ENCODE peak calls at places on chromosomes 11 and 22, in eight cellular contexts. One of them, this sample, is unnamed.

GRCh38 chr11:126355324-126355925 is at the start of gene ST3GAL4:
- ATAC-seq in K562: peak
- ATAC-seq in HCT116: peak
- ATAC-seq in GM23338: peak
- ATAC-seq in upper lobe of left lung: peak
- ATAC-seq in Panc1: peak
- ATAC-seq in HepG2: peak
- ATAC-seq in GM12878: peak
- ATAC-seq in this sample: peak

GRCh38 chr11:128942272-128942612 is 429 bp downstream of the TP53AIP1 start:
- ATAC-seq in K562: no peak
- ATAC-seq in HCT116: no peak
- ATAC-seq in GM23338: no peak
- ATAC-seq in upper lobe of left lung: no peak
- ATAC-seq in Panc1: no peak
- ATAC-seq in HepG2: no peak
- ATAC-seq in GM12878: no peak
- ATAC-seq in this sample: no peak

GRCh38 chr22:42357221-42357620 is 75.0 kb downstream of the NFAM1 start:
- ATAC-seq in K562: no peak
- ATAC-seq in HCT116: no peak
- ATAC-seq in GM23338: no peak
- ATAC-seq in upper lobe of left lung: no peak
- ATAC-seq in Panc1: peak
- ATAC-seq in HepG2: no peak
- ATAC-seq in GM12878: peak
- ATAC-seq in this sample: no peak

GRCh38 chr11:862028-862703 is 19.5 kb downstream of the TSPAN4 start:
- ATAC-seq in K562: peak
- ATAC-seq in HCT116: peak
- ATAC-seq in GM23338: peak
- ATAC-seq in upper lobe of left lung: peak
- ATAC-seq in Panc1: peak
- ATAC-seq in HepG2: no peak
- ATAC-seq in GM12878: no peak
- ATAC-seq in this sample: peak

GRCh38 chr22:30005213-30005857 is 74.9 kb upstream of the HORMAD2 start:
- ATAC-seq in K562: peak
- ATAC-seq in HCT116: peak
- ATAC-seq in GM23338: peak
- ATAC-seq in upper lobe of left lung: peak
- ATAC-seq in Panc1: peak
- ATAC-seq in HepG2: peak
- ATAC-seq in GM12878: peak
- ATAC-seq in this sample: peak

GRCh38 chr11:40514124-40514523 is 945.3 kb downstream of the LRRC4C start:
- ATAC-seq in K562: no peak
- ATAC-seq in HCT116: no peak
- ATAC-seq in GM23338: no peak
- ATAC-seq in upper lobe of left lung: no peak
- ATAC-seq in Panc1: no peak
- ATAC-seq in HepG2: no peak
- ATAC-seq in GM12878: no peak
- ATAC-seq in this sample: no peak

GRCh38 chr22:41636467-41636866 is 15.4 kb downstream of the XRCC6 start:
- ATAC-seq in K562: no peak
- ATAC-seq in HCT116: peak
- ATAC-seq in GM23338: no peak
- ATAC-seq in upper lobe of left lung: no peak
- ATAC-seq in Panc1: no peak
- ATAC-seq in HepG2: no peak
- ATAC-seq in GM12878: no peak
- ATAC-seq in this sample: peak

GRCh38 chr11:78312712-78313111 is 104.9 kb downstream of the GAB2 start:
- ATAC-seq in K562: no peak
- ATAC-seq in HCT116: no peak
- ATAC-seq in GM23338: no peak
- ATAC-seq in upper lobe of left lung: no peak
- ATAC-seq in Panc1: no peak
- ATAC-seq in HepG2: no peak
- ATAC-seq in GM12878: peak
- ATAC-seq in this sample: no peak

GRCh38 chr11:115761348-115761747 is 257.1 kb upstream of the CADM1 start:
- ATAC-seq in K562: no peak
- ATAC-seq in HCT116: no peak
- ATAC-seq in GM23338: peak
- ATAC-seq in upper lobe of left lung: peak
- ATAC-seq in Panc1: no peak
- ATAC-seq in HepG2: no peak
- ATAC-seq in GM12878: peak
- ATAC-seq in this sample: no peak

GRCh38 chr11:35515224-35515623 is 10.2 kb downstream of the PAMR1 start:
- ATAC-seq in K562: no peak
- ATAC-seq in HCT116: no peak
- ATAC-seq in GM23338: no peak
- ATAC-seq in upper lobe of left lung: no peak
- ATAC-seq in Panc1: no peak
- ATAC-seq in HepG2: no peak
- ATAC-seq in GM12878: no peak
- ATAC-seq in this sample: no peak

GRCh38 chr22:43183496-43184263 is 3.3 kb downstream of the TTLL12 start:
- ATAC-seq in K562: peak
- ATAC-seq in HCT116: no peak
- ATAC-seq in GM23338: no peak
- ATAC-seq in upper lobe of left lung: no peak
- ATAC-seq in Panc1: no peak
- ATAC-seq in HepG2: no peak
- ATAC-seq in GM12878: no peak
- ATAC-seq in this sample: no peak

GRCh38 chr22:36659762-36660509 is 43.6 kb downstream of the CACNG2 start:
- ATAC-seq in K562: peak
- ATAC-seq in HCT116: peak
- ATAC-seq in GM23338: peak
- ATAC-seq in upper lobe of left lung: peak
- ATAC-seq in Panc1: peak
- ATAC-seq in HepG2: peak
- ATAC-seq in GM12878: no peak
- ATAC-seq in this sample: peak

GRCh38 chr11:66188580-66188979 is 79.9 kb upstream of the RAB1B start:
- ATAC-seq in K562: peak
- ATAC-seq in HCT116: no peak
- ATAC-seq in GM23338: no peak
- ATAC-seq in upper lobe of left lung: no peak
- ATAC-seq in Panc1: no peak
- ATAC-seq in HepG2: no peak
- ATAC-seq in GM12878: no peak
- ATAC-seq in this sample: no peak

GRCh38 chr22:24807284-24807950 is 1.4 kb downstream of the SGSM1 start:
- ATAC-seq in K562: no peak
- ATAC-seq in HCT116: no peak
- ATAC-seq in GM23338: no peak
- ATAC-seq in upper lobe of left lung: no peak
- ATAC-seq in Panc1: no peak
- ATAC-seq in HepG2: peak
- ATAC-seq in GM12878: no peak
- ATAC-seq in this sample: no peak

GRCh38 chr11:65558785-65559509 is 788 bp upstream of the LTBP3 start:
- ATAC-seq in K562: no peak
- ATAC-seq in HCT116: peak
- ATAC-seq in GM23338: peak
- ATAC-seq in upper lobe of left lung: peak
- ATAC-seq in Panc1: peak
- ATAC-seq in HepG2: peak
- ATAC-seq in GM12878: no peak
- ATAC-seq in this sample: peak

GRCh38 chr11:88414981-88415391 is 77.5 kb upstream of the CTSC start:
- ATAC-seq in K562: peak
- ATAC-seq in HCT116: no peak
- ATAC-seq in GM23338: no peak
- ATAC-seq in upper lobe of left lung: no peak
- ATAC-seq in Panc1: no peak
- ATAC-seq in HepG2: no peak
- ATAC-seq in GM12878: no peak
- ATAC-seq in this sample: no peak

GRCh38 chr11:27055065-27055682 is 14.6 kb downstream of the BBOX1 start:
- ATAC-seq in K562: no peak
- ATAC-seq in HCT116: no peak
- ATAC-seq in GM23338: no peak
- ATAC-seq in upper lobe of left lung: no peak
- ATAC-seq in Panc1: no peak
- ATAC-seq in HepG2: peak
- ATAC-seq in GM12878: peak
- ATAC-seq in this sample: no peak

GRCh38 chr22:20226760-20227350 is 41.3 kb downstream of the RTN4R start:
- ATAC-seq in K562: no peak
- ATAC-seq in HCT116: no peak
- ATAC-seq in GM23338: no peak
- ATAC-seq in upper lobe of left lung: no peak
- ATAC-seq in Panc1: no peak
- ATAC-seq in HepG2: no peak
- ATAC-seq in GM12878: no peak
- ATAC-seq in this sample: no peak

GRCh38 chr11:22792497-22792896 is 37.1 kb downstream of the SVIP start:
- ATAC-seq in K562: peak
- ATAC-seq in HCT116: peak
- ATAC-seq in GM23338: no peak
- ATAC-seq in upper lobe of left lung: no peak
- ATAC-seq in Panc1: peak
- ATAC-seq in HepG2: peak
- ATAC-seq in GM12878: peak
- ATAC-seq in this sample: no peak

GRCh38 chr11:105458071-105458470 is 151.8 kb upstream of the GRIA4 start:
- ATAC-seq in K562: no peak
- ATAC-seq in HCT116: no peak
- ATAC-seq in GM23338: no peak
- ATAC-seq in upper lobe of left lung: no peak
- ATAC-seq in Panc1: no peak
- ATAC-seq in HepG2: no peak
- ATAC-seq in GM12878: no peak
- ATAC-seq in this sample: no peak

DNA sequence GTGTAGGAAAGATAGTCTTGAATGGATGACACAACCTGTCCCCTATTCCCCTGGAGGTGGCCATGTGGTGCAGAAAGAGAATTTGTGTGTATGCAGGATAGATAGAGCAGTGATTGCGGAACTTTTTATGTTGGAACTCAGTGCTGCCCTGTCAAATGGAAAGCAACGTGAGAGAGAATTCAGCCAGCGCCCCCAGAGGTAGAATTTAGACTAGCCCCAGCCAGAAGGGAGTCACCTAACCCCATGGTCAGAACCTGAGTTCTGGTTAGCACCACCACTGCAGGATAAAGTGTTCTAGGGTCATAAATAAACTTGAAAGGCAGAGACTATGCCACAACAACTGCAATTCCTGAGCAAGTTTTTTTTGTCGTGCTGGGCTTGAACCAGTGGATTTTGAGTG is 152.9 kb upstream of the GRIA4 start:
- ATAC-seq in K562: peak
- ATAC-seq in HCT116: peak
- ATAC-seq in GM23338: peak
- ATAC-seq in upper lobe of left lung: no peak
- ATAC-seq in Panc1: no peak
- ATAC-seq in HepG2: peak
- ATAC-seq in GM12878: peak
- ATAC-seq in this sample: no peak
- TF ChIP-seq CTCF in K562: peak
- TF ChIP-seq CTCF in HCT116: peak
- TF ChIP-seq CTCF in GM23338: peak
- TF ChIP-seq CTCF in upper lobe of left lung: no peak
- TF ChIP-seq CTCF in Panc1: peak
- TF ChIP-seq CTCF in HepG2: peak
- TF ChIP-seq CTCF in GM12878: peak
- TF ChIP-seq CTCF in this sample: no peak

GRCh38 chr22:39254789-39255298 is 10.1 kb upstream of the PDGFB start:
- ATAC-seq in K562: no peak
- ATAC-seq in HCT116: peak
- ATAC-seq in GM23338: peak
- ATAC-seq in upper lobe of left lung: no peak
- ATAC-seq in Panc1: peak
- ATAC-seq in HepG2: peak
- ATAC-seq in GM12878: peak
- ATAC-seq in this sample: peak
- TF ChIP-seq POLR2AphosphoS5 in K562: no peak
- TF ChIP-seq POLR2AphosphoS5 in HCT116: peak
- TF ChIP-seq POLR2AphosphoS5 in GM23338: no peak
- TF ChIP-seq POLR2AphosphoS5 in upper lobe of left lung: peak
- TF ChIP-seq POLR2AphosphoS5 in Panc1: no peak
- TF ChIP-seq POLR2AphosphoS5 in HepG2: no peak
- TF ChIP-seq POLR2AphosphoS5 in GM12878: peak
- TF ChIP-seq POLR2AphosphoS5 in this sample: no peak

DNA sequence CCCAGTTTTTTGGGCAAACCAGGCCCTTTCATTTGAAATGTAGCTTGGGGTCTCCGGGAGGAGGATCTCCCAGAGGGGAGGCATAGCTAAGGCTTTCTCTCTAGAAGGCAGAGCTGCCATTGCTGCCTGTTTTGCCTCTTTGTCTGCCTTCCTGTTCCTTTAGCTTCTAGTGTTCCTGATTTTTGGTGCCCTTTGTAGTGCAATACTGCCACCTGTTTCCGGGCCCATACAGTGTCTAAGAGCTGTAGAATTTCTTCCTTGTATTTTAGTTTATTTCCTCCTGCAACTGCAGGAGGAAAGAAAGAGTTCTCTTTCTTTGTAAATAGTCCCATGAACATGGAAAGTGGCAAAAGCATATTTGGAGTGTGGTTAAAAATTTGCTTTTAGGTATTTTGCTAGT is 19.3 kb upstream of the GLYATL1 start:
- ATAC-seq in K562: no peak
- ATAC-seq in HCT116: no peak
- ATAC-seq in GM23338: no peak
- ATAC-seq in upper lobe of left lung: no peak
- ATAC-seq in Panc1: no peak
- ATAC-seq in HepG2: no peak
- ATAC-seq in GM12878: no peak
- ATAC-seq in this sample: no peak
- TF ChIP-seq CTCF in K562: no peak
- TF ChIP-seq CTCF in HCT116: no peak
- TF ChIP-seq CTCF in GM23338: peak
- TF ChIP-seq CTCF in upper lobe of left lung: no peak
- TF ChIP-seq CTCF in Panc1: no peak
- TF ChIP-seq CTCF in HepG2: no peak
- TF ChIP-seq CTCF in GM12878: no peak
- TF ChIP-seq CTCF in this sample: no peak

DNA sequence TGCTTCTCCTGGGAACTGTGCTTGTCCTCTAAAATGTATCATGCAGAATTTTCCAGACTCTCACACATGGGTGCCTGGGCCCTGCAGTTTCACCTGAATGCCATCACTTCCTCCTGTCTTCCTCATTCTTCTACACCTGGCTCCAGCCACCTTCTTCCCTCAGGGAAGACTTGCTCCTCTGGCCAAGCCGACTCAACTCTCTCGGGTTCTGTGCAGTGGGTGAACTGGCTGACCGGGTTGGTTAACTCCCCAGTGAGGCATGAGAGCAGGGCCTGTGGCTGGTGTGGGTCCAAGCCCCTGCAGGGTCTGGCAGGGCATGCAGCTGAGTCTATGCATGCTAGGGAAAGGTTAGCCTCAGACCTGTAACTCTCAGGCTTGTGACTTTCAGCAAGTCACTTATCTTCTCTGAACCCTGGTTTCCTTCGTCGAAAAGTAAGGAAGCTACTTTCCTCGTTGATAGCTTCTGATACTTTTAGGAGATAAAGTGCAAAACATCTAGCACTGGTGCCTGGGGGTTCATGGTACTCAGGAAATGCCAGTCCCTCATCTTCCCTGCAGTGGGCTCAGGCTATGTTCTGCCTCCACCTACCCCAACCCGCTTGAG is 11.9 kb downstream of the CD82 start:
- ATAC-seq in K562: peak
- ATAC-seq in HCT116: no peak
- ATAC-seq in GM23338: no peak
- ATAC-seq in upper lobe of left lung: no peak
- ATAC-seq in Panc1: no peak
- ATAC-seq in HepG2: peak
- ATAC-seq in GM12878: peak
- ATAC-seq in this sample: no peak
- TF ChIP-seq POLR2AphosphoS5 in K562: no peak
- TF ChIP-seq POLR2AphosphoS5 in HCT116: no peak
- TF ChIP-seq POLR2AphosphoS5 in GM23338: no peak
- TF ChIP-seq POLR2AphosphoS5 in upper lobe of left lung: no peak
- TF ChIP-seq POLR2AphosphoS5 in Panc1: no peak
- TF ChIP-seq POLR2AphosphoS5 in HepG2: no peak
- TF ChIP-seq POLR2AphosphoS5 in GM12878: no peak
- TF ChIP-seq POLR2AphosphoS5 in this sample: no peak

This sample was measured in gastroesophageal sphincter.